ENCODE peak calls at places on chromosomes 11 and 22, in six cellular contexts. Z is BE2C, J is cardiac muscle cell, S is tibial artery, V is heart left ventricle, P is HCT116. N is an unnamed sample.

GRCh38 chr11:45692808-45693453 is 27.5 kb upstream of the CHST1 start:
- DNase-seq in P (no peak), Z (no peak), V (no peak), J (no peak), S (no peak), N (no peak)

GRCh38 chr11:72439455-72439854 is 5.1 kb upstream of the CLPB start:
- DNase-seq in P (no peak), S (no peak), Z (no peak), J (peak; percentile 81), V (no peak), N (peak; percentile 71)

GRCh38 chr11:20008190-20008801 is 152.0 kb downstream of the DBX1 start:
- DNase-seq in V (no peak), Z (no peak), P (no peak), S (no peak), J (no peak), N (no peak)

GRCh38 chr22:45480717-45481116 is 22.0 kb upstream of the FBLN1 start:
- DNase-seq in J (no peak), P (no peak), Z (no peak), V (no peak), S (no peak), N (no peak)

GRCh38 chr11:27882066-27882697 is 181.9 kb upstream of the BDNF start:
- DNase-seq in S (no peak), V (no peak), P (peak; percentile 52), J (no peak), Z (no peak), N (peak; percentile 44)

GRCh38 chr11:74683941-74684481 is 47.2 kb downstream of the CHRDL2 start:
- DNase-seq in V (no peak), Z (no peak), P (no peak), S (peak; percentile 61), J (no peak), N (peak; percentile 39)

GRCh38 chr11:35337136-35337918 is 82.0 kb downstream of the SLC1A2 start:
- DNase-seq in P (peak; percentile 97), Z (no peak), V (no peak), J (peak; percentile 95), S (no peak), N (peak; percentile 97)

GRCh38 chr22:47091921-47092700 is 329.7 kb downstream of the TBC1D22A start:
- DNase-seq in S (peak; percentile 55), J (no peak), P (no peak), V (no peak), Z (no peak), N (no peak)

GRCh38 chr11:25612806-25613205 is 719.1 kb upstream of the ANO3 start:
- DNase-seq in P (no peak), Z (no peak), S (no peak), V (no peak), J (no peak), N (no peak)

GRCh38 chr22:44204937-44205712 is 24.4 kb downstream of the PARVG start:
- DNase-seq in S (peak; percentile 56), Z (no peak), P (no peak), J (no peak), V (peak; percentile 12), N (no peak)

GRCh38 chr11:111734383-111735261 is 31.6 kb downstream of the PPP2R1B start:
- DNase-seq in Z (no peak), P (no peak), S (no peak), V (no peak), J (peak; percentile 40), N (no peak)

GRCh38 chr11:28939381-28939780 is 831.2 kb downstream of the METTL15 start:
- DNase-seq in P (no peak), V (no peak), S (no peak), J (no peak), Z (no peak), N (no peak)

GRCh38 chr11:18792827-18793226 is 1.2 kb upstream of the PTPN5 start:
- DNase-seq in J (no peak), S (no peak), V (no peak), Z (no peak), P (no peak), N (no peak)

GRCh38 chr11:18791175-18792065 is at the start of gene PTPN5:
- DNase-seq in V (no peak), Z (no peak), J (peak; percentile 13), P (no peak), S (peak; percentile 54), N (no peak)

GRCh38 chr11:18789942-18790341 is 1.7 kb downstream of the PTPN5 start:
- DNase-seq in Z (no peak), P (no peak), S (peak; percentile 41), J (no peak), V (no peak), N (no peak)

GRCh38 chr11:18790820-18791174 is 801 bp downstream of the PTPN5 start:
- DNase-seq in Z (no peak), P (no peak), V (no peak), J (no peak), S (no peak), N (no peak)

DNA sequence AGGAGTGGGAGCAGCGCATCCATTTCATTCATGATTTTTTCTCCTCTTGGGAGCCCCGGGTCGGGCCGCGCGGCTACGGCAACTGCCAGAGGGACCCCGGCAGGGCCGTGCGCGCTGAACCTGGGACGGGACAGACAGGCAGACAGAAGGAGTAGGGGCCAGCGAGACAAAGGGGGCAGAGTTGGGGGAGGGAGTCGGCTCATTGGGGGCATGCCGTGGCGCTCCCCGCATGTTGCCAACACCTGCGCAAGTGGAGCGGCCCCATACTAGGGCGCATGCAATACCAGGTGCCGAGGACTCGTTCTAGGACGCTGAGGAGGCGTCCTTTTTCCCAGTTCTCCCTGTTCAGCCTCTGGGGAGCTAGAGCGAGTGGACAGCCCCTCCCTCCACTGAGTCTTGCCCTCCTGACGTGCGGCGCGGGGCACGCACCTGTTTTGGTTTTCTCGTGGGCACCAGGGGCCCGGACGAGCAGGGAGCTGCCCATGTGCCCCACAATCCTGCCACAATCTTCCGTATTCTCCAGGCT is 531 bp upstream of the PTPN5 start:
- DNase-seq in P (no peak), Z (no peak), J (peak; percentile 7), V (no peak), S (peak; percentile 48), N (no peak)
- H3K4me3 ChIP-seq in P (no peak overlapping the region), Z (no peak overlapping the region), J (peak overlapping the region; percentile 54), V (peak overlapping the region; percentile 59), S (peak overlapping the region; percentile 10), N (no peak overlapping the region)

DNA sequence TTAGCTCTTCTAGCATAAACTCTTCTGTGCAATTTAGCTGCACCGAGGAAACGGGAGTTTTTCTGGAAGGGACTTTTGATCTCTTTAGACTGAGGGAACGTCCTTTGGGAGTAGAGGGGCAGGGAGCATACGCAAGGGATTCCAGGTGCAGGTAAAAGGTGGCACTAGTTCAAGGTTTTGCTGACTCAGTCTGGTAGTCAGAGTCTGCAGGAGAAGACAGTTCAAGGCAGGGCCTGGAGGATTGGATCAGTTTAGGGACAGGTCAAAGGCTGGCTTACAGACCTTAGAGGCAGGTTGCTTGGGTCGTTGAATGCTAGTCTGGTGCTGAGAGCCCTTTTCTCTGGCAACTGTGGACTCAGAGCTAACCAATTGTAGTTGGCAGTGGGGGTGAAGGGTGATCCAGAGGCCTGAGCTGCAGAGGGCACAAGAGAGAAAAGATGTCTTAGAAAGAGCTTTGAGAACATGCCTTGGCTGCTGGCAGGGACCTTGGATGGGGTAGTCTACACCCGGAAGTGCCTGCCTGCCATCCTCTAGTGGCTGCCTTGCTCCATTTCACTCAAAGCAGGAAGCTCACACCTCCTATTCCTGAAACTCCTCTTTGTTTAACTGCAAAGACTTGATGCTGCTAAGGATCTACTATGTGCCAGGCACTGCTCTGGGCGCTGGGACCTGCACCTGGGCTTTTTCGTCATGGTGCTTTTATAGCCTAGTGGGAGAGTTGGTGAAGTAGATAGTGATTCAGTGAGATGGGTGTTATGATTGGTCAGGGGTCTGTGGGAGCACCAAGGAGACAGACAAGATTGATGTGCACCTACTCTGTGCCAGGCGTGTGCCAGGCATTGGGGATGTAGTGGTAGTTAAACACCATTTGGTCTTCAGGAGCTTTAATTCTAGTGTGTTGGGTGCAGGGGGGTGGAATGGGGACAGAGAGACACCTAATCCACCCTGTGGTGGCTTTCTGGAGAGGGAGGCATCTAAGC is 17.1 kb downstream of the MIAT start:
- DNase-seq in J (no peak), Z (no peak), S (no peak), P (no peak), V (no peak), N (no peak)
- TF ChIP-seq CTCF in J (no peak), Z (no peak), S (no peak), P (no peak), V (no peak), N (no peak)

GRCh38 chr22:50012201-50013181 is at the start of gene IL17REL:
- DNase-seq in J (peak; percentile 22), Z (peak; percentile 17), P (no peak), V (no peak), S (no peak), N (peak; percentile 38)
- H3K4me3 ChIP-seq in J (no peak within 1 kb of the TSS), Z (no peak within 1 kb of the TSS), P (no peak within 1 kb of the TSS), V (no peak within 1 kb of the TSS), S (no peak within 1 kb of the TSS), N (no peak within 1 kb of the TSS)

DNA sequence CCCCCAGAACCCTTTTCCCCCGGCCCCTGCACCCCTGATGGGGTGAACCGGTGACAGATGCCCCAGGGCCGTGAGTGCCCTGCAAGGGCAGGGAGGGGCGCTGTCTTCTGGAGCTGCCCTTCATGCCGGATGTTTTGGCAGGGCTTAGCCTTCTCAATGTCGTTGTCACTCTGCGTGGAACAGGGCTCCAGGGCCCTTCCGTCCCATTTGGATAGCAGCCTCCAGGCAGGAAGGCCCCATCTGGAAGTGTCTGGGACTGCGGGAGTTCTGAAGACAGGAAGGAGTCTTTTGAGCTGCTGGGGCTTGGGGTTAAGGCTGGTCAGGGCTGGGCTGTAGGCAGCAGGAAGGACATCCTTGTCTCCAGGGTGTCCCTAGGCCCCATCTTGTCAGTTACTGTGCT is 4.6 kb downstream of the FRMD8 start:
- DNase-seq in Z (no peak), J (peak; percentile 46), S (no peak), P (no peak), V (no peak), N (peak; percentile 61)
- TF ChIP-seq CTCF in Z (no peak), J (no peak), S (no peak), P (no peak), V (no peak), N (no peak)

N was measured in fibroblast of villous mesenchyme.